ENCODE peak calls at places on chromosomes 3 and 15, in five cellular contexts. One of them, this sample, is unnamed.

GRCh38 chr15:77144492-77145070 is 73.7 kb upstream of the TSPAN3 start:
- DNase-seq in psoas muscle: no peak
- DNase-seq in aorta: no peak
- DNase-seq in neural progenitor cell: no peak
- DNase-seq in tibial artery: no peak
- DNase-seq in this sample: peak; percentile 97

GRCh38 chr15:24748812-24749439 is 73.4 kb downstream of the NPAP1 start:
- DNase-seq in psoas muscle: no peak
- DNase-seq in aorta: no peak
- DNase-seq in neural progenitor cell: no peak
- DNase-seq in tibial artery: no peak
- DNase-seq in this sample: no peak

GRCh38 chr3:26365706-26366105 is 256.9 kb upstream of the LRRC3B start:
- DNase-seq in psoas muscle: no peak
- DNase-seq in aorta: no peak
- DNase-seq in neural progenitor cell: no peak
- DNase-seq in tibial artery: no peak
- DNase-seq in this sample: no peak

GRCh38 chr3:178079966-178080365 is 456.3 kb upstream of the KCNMB2 start:
- DNase-seq in psoas muscle: no peak
- DNase-seq in aorta: no peak
- DNase-seq in neural progenitor cell: no peak
- DNase-seq in tibial artery: no peak
- DNase-seq in this sample: no peak

GRCh38 chr15:37109952-37110630 is 9.7 kb upstream of the MEIS2 start:
- DNase-seq in psoas muscle: peak; percentile 51
- DNase-seq in aorta: no peak
- DNase-seq in neural progenitor cell: peak; percentile 75
- DNase-seq in tibial artery: no peak
- DNase-seq in this sample: peak; percentile 82

GRCh38 chr15:56251315-56252091 is 7.8 kb upstream of the RFX7 start:
- DNase-seq in psoas muscle: no peak
- DNase-seq in aorta: no peak
- DNase-seq in neural progenitor cell: no peak
- DNase-seq in tibial artery: no peak
- DNase-seq in this sample: no peak

GRCh38 chr3:150256336-150256735 is 151.8 kb upstream of the TSC22D2 start:
- DNase-seq in psoas muscle: no peak
- DNase-seq in aorta: no peak
- DNase-seq in neural progenitor cell: no peak
- DNase-seq in tibial artery: no peak
- DNase-seq in this sample: no peak

GRCh38 chr3:2714856-2715255 is 395.3 kb downstream of the IL5RA start:
- DNase-seq in psoas muscle: no peak
- DNase-seq in aorta: no peak
- DNase-seq in neural progenitor cell: no peak
- DNase-seq in tibial artery: no peak
- DNase-seq in this sample: no peak

GRCh38 chr3:140552898-140553297 is 125.0 kb upstream of the TRIM42 start:
- DNase-seq in psoas muscle: no peak
- DNase-seq in aorta: no peak
- DNase-seq in neural progenitor cell: no peak
- DNase-seq in tibial artery: no peak
- DNase-seq in this sample: no peak

GRCh38 chr3:46440531-46441294 is 24.0 kb downstream of the LTF start:
- DNase-seq in psoas muscle: no peak
- DNase-seq in aorta: no peak
- DNase-seq in neural progenitor cell: no peak
- DNase-seq in tibial artery: no peak
- DNase-seq in this sample: no peak

GRCh38 chr3:83928903-83929302 is 1029.9 kb upstream of the CADM2 start:
- DNase-seq in psoas muscle: no peak
- DNase-seq in aorta: no peak
- DNase-seq in neural progenitor cell: no peak
- DNase-seq in tibial artery: no peak
- DNase-seq in this sample: peak; percentile 0

GRCh38 chr3:110066201-110066600 is 728.9 kb upstream of the DPPA4 start:
- DNase-seq in psoas muscle: no peak
- DNase-seq in aorta: no peak
- DNase-seq in neural progenitor cell: no peak
- DNase-seq in tibial artery: no peak
- DNase-seq in this sample: no peak

GRCh38 chr3:72533584-72534473 is 314.4 kb downstream of the SHQ1 start:
- DNase-seq in psoas muscle: no peak
- DNase-seq in aorta: no peak
- DNase-seq in neural progenitor cell: no peak
- DNase-seq in tibial artery: no peak
- DNase-seq in this sample: no peak

GRCh38 chr3:142417302-142417701 is 30.5 kb downstream of the XRN1 start:
- DNase-seq in psoas muscle: no peak
- DNase-seq in aorta: no peak
- DNase-seq in neural progenitor cell: no peak
- DNase-seq in tibial artery: no peak
- DNase-seq in this sample: no peak

GRCh38 chr3:34174740-34175139 is 376.3 kb downstream of the PDCD6IP start:
- DNase-seq in psoas muscle: no peak
- DNase-seq in aorta: no peak
- DNase-seq in neural progenitor cell: no peak
- DNase-seq in tibial artery: no peak
- DNase-seq in this sample: no peak

GRCh38 chr3:182388506-182388905 is 404.8 kb upstream of the ATP11B start:
- DNase-seq in psoas muscle: no peak
- DNase-seq in aorta: no peak
- DNase-seq in neural progenitor cell: no peak
- DNase-seq in tibial artery: no peak
- DNase-seq in this sample: no peak

GRCh38 chr3:44099566-44100297 is 142.0 kb upstream of the TOPAZ1 start:
- DNase-seq in psoas muscle: no peak
- DNase-seq in aorta: no peak
- DNase-seq in neural progenitor cell: no peak
- DNase-seq in tibial artery: no peak
- DNase-seq in this sample: peak; percentile 3

GRCh38 chr3:168952551-168952950 is 711.0 kb downstream of the MECOM start:
- DNase-seq in psoas muscle: no peak
- DNase-seq in aorta: no peak
- DNase-seq in neural progenitor cell: no peak
- DNase-seq in tibial artery: no peak
- DNase-seq in this sample: peak; percentile 65

GRCh38 chr3:107142171-107142570 is 235.1 kb upstream of the CCDC54 start:
- DNase-seq in psoas muscle: no peak
- DNase-seq in aorta: no peak
- DNase-seq in neural progenitor cell: no peak
- DNase-seq in tibial artery: no peak
- DNase-seq in this sample: no peak

GRCh38 chr3:124707667-124708066 is 22.6 kb upstream of the UMPS start:
- DNase-seq in psoas muscle: no peak
- DNase-seq in aorta: no peak
- DNase-seq in neural progenitor cell: peak; percentile 35
- DNase-seq in tibial artery: no peak
- DNase-seq in this sample: no peak

GRCh38 chr3:194046995-194047681 is 88.8 kb upstream of the HES1 start:
- DNase-seq in psoas muscle: peak; percentile 89
- DNase-seq in aorta: no peak
- DNase-seq in neural progenitor cell: no peak
- DNase-seq in tibial artery: no peak
- DNase-seq in this sample: peak; percentile 47

GRCh38 chr3:55630280-55630920 is 143.3 kb upstream of the WNT5A start:
- DNase-seq in psoas muscle: no peak
- DNase-seq in aorta: no peak
- DNase-seq in neural progenitor cell: no peak
- DNase-seq in tibial artery: no peak
- DNase-seq in this sample: no peak

GRCh38 chr3:10557783-10558373 is 52.5 kb upstream of the ATP2B2 start:
- DNase-seq in psoas muscle: no peak
- DNase-seq in aorta: peak; percentile 21
- DNase-seq in neural progenitor cell: no peak
- DNase-seq in tibial artery: no peak
- DNase-seq in this sample: peak; percentile 7

GRCh38 chr3:32876920-32877319 is 59.1 kb downstream of the TRIM71 start:
- DNase-seq in psoas muscle: no peak
- DNase-seq in aorta: no peak
- DNase-seq in neural progenitor cell: no peak
- DNase-seq in tibial artery: no peak
- DNase-seq in this sample: no peak

GRCh38 chr3:177579419-177579818 is 382.1 kb upstream of the TBL1XR1 start:
- DNase-seq in psoas muscle: no peak
- DNase-seq in aorta: no peak
- DNase-seq in neural progenitor cell: no peak
- DNase-seq in tibial artery: no peak
- DNase-seq in this sample: no peak

GRCh38 chr3:158769519-158770253 is 32.2 kb upstream of the MFSD1 start:
- DNase-seq in psoas muscle: no peak
- DNase-seq in aorta: no peak
- DNase-seq in neural progenitor cell: no peak
- DNase-seq in tibial artery: no peak
- DNase-seq in this sample: peak; percentile 66

GRCh38 chr3:100813828-100814227 is 104.5 kb downstream of the TFG start:
- DNase-seq in psoas muscle: no peak
- DNase-seq in aorta: no peak
- DNase-seq in neural progenitor cell: no peak
- DNase-seq in tibial artery: no peak
- DNase-seq in this sample: no peak

GRCh38 chr3:169356284-169356955 is 307.1 kb downstream of the MECOM start:
- DNase-seq in psoas muscle: no peak
- DNase-seq in aorta: no peak
- DNase-seq in neural progenitor cell: peak; percentile 63
- DNase-seq in tibial artery: no peak
- DNase-seq in this sample: no peak

GRCh38 chr15:62209322-62209721 is 44.2 kb upstream of the C2CD4B start:
- DNase-seq in psoas muscle: no peak
- DNase-seq in aorta: no peak
- DNase-seq in neural progenitor cell: no peak
- DNase-seq in tibial artery: no peak
- DNase-seq in this sample: no peak

GRCh38 chr15:83210619-83211018 is 3.0 kb upstream of the HDGFL3 start:
- DNase-seq in psoas muscle: no peak
- DNase-seq in aorta: no peak
- DNase-seq in neural progenitor cell: no peak
- DNase-seq in tibial artery: no peak
- DNase-seq in this sample: peak; percentile 0

GRCh38 chr3:20873235-20873634 is 687.2 kb upstream of the SGO1 start:
- DNase-seq in psoas muscle: no peak
- DNase-seq in aorta: no peak
- DNase-seq in neural progenitor cell: no peak
- DNase-seq in tibial artery: no peak
- DNase-seq in this sample: no peak

GRCh38 chr3:115648559-115648958 is 25.2 kb downstream of the GAP43 start:
- DNase-seq in psoas muscle: no peak
- DNase-seq in aorta: no peak
- DNase-seq in neural progenitor cell: no peak
- DNase-seq in tibial artery: no peak
- DNase-seq in this sample: no peak

DNA sequence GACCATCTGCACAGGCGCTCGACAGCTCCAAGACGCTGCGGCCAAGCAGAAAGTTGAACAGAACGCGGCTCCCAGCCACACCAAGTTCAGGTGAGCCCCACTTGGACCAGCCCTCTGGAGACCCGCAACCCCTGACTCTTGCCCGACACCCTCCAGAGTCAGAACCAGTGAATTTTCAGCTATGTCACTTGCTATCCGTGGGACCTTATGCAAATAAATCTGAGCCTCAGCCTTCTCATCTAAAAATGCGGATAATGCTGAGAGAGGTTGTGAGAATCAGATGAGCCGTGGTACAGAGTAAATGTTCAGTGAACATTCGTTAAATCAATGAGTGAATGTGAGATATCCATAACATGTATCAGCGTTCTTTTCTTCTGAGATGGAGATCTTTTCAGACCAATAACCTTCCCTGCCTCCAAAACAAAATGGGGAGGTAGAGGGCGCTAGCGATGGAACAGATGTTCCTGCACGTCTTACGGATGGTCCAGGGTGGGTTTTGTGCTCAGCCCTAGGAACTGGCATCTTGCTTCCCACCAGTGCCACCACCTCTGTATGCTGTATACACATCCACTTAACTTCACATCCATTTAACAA is 524 bp downstream of the MRPS11 start:
- DNase-seq in psoas muscle: no peak
- DNase-seq in aorta: no peak
- DNase-seq in neural progenitor cell: peak; percentile 20
- DNase-seq in tibial artery: no peak
- DNase-seq in this sample: peak; percentile 13
- H3K9me3 ChIP-seq in psoas muscle: no peaks in the 10 kb centered on the region
- H3K9me3 ChIP-seq in aorta: no peaks in the 10 kb centered on the region
- H3K9me3 ChIP-seq in neural progenitor cell: no peaks in the 10 kb centered on the region
- H3K9me3 ChIP-seq in tibial artery: no peaks in the 10 kb centered on the region
- H3K9me3 ChIP-seq in this sample: no peaks in the 10 kb centered on the region

DNA sequence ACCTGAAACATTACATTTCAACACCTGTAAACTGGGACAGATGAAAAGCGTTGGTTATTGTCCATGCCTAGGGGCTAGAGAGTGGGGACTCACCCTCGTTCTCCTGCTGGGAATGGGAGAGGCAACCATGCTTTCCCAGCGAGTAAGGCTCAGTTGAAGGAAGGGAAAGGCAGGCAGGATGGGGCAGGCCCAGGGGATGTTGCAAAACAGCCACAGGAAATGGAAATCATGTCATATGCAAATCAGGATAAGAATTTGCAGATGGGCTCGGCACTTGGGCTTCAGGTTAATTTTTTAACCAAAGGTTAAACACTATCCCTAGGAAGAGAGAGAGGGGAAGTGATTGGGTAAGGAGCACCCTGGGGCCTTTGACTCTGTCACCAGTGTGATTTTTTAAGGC is 14.5 kb upstream of the PLA2G4E start:
- DNase-seq in psoas muscle: no peak
- DNase-seq in aorta: no peak
- DNase-seq in neural progenitor cell: no peak
- DNase-seq in tibial artery: no peak
- DNase-seq in this sample: peak; percentile 47
- H3K4me3 ChIP-seq in psoas muscle: no peak overlapping the region
- H3K4me3 ChIP-seq in aorta: no peak overlapping the region
- H3K4me3 ChIP-seq in neural progenitor cell: no peak overlapping the region
- H3K4me3 ChIP-seq in tibial artery: no peak overlapping the region
- H3K4me3 ChIP-seq in this sample: no peak overlapping the region

GRCh38 chr3:122646146-122646988 is 34.3 kb upstream of the PARP14 start:
- DNase-seq in psoas muscle: no peak
- DNase-seq in aorta: no peak
- DNase-seq in neural progenitor cell: no peak
- DNase-seq in tibial artery: no peak
- DNase-seq in this sample: no peak
- H3K9me3 ChIP-seq in psoas muscle: no peaks in the 10 kb centered on the region
- H3K9me3 ChIP-seq in aorta: no peaks in the 10 kb centered on the region
- H3K9me3 ChIP-seq in neural progenitor cell: no peaks in the 10 kb centered on the region
- H3K9me3 ChIP-seq in tibial artery: no peaks in the 10 kb centered on the region
- H3K9me3 ChIP-seq in this sample: no peaks in the 10 kb centered on the region

GRCh38 chr15:28100516-28101195 is 1.5 kb upstream of the OCA2 start:
- DNase-seq in psoas muscle: no peak
- DNase-seq in aorta: peak; percentile 57
- DNase-seq in neural progenitor cell: no peak
- DNase-seq in tibial artery: no peak
- DNase-seq in this sample: no peak

GRCh38 chr15:28098360-28098765 is 752 bp downstream of the OCA2 start:
- DNase-seq in psoas muscle: no peak
- DNase-seq in aorta: no peak
- DNase-seq in neural progenitor cell: no peak
- DNase-seq in tibial artery: no peak
- DNase-seq in this sample: no peak

GRCh38 chr15:28099555-28100140 is 533 bp upstream of the OCA2 start:
- DNase-seq in psoas muscle: no peak
- DNase-seq in aorta: no peak
- DNase-seq in neural progenitor cell: no peak
- DNase-seq in tibial artery: peak; percentile 85
- DNase-seq in this sample: no peak

GRCh38 chr15:28097656-28098359 is 1.3 kb downstream of the OCA2 start:
- DNase-seq in psoas muscle: no peak
- DNase-seq in aorta: peak; percentile 69
- DNase-seq in neural progenitor cell: no peak
- DNase-seq in tibial artery: peak; percentile 45
- DNase-seq in this sample: no peak

GRCh38 chr15:28098766-28099554 is at the start of gene OCA2:
- DNase-seq in psoas muscle: peak; percentile 77
- DNase-seq in aorta: peak; percentile 92
- DNase-seq in neural progenitor cell: peak; percentile 91
- DNase-seq in tibial artery: peak; percentile 80
- DNase-seq in this sample: peak; percentile 89
- H3K4me3 ChIP-seq in psoas muscle: peak within 1 kb of the TSS; percentile 50
- H3K4me3 ChIP-seq in aorta: peak within 1 kb of the TSS; percentile 3
- H3K4me3 ChIP-seq in neural progenitor cell: peak within 1 kb of the TSS; percentile 44
- H3K4me3 ChIP-seq in tibial artery: peak within 1 kb of the TSS; percentile 52
- H3K4me3 ChIP-seq in this sample: peak within 1 kb of the TSS; percentile 15

This sample was measured in cardiac muscle cell.